ENCODE peak calls at places on chromosomes 1 and 21, in six cellular contexts. K is HCT116, F is brain microvascular endothelial cell, R is fibroblast of the aortic adventitia, G is IMR-90, L is lower lobe of right lung. S is an unnamed sample.

GRCh38 chr1:170790651-170791071 is 126.7 kb downstream of the PRRX1 start:
- DNase-seq in K (no peak), F (peak; percentile 24), R (peak; percentile 54), G (peak; percentile 75), L (no peak), S (no peak)

GRCh38 chr1:41641483-41641829 is 157.0 kb upstream of the EDN2 start:
- DNase-seq in K (no peak), F (no peak), R (no peak), G (no peak), L (no peak), S (no peak)

GRCh38 chr1:117177376-117177775 is 33.4 kb downstream of the VTCN1 start:
- DNase-seq in K (no peak), F (no peak), R (no peak), G (no peak), L (no peak), S (no peak)

GRCh38 chr21:29228306-29228705 is 70.4 kb upstream of the BACH1 start:
- DNase-seq in K (no peak), F (peak; percentile 65), R (no peak), G (no peak), L (no peak), S (no peak)

GRCh38 chr1:160862151-160863061 is at the start of gene CD244:
- DNase-seq in K (no peak), F (no peak), R (no peak), G (no peak), L (peak; percentile 73), S (no peak)

GRCh38 chr1:161119379-161120061 is 1.6 kb downstream of the NIT1 start:
- DNase-seq in K (peak; percentile 86), F (peak; percentile 79), R (peak; percentile 75), G (peak; percentile 75), L (no peak), S (no peak)

GRCh38 chr1:32142446-32143301 is 34.8 kb downstream of the KPNA6 start:
- DNase-seq in K (no peak), F (peak; percentile 83), R (peak; percentile 82), G (peak; percentile 88), L (no peak), S (no peak)

GRCh38 chr1:245549981-245550701 is 395.4 kb downstream of the KIF26B start:
- DNase-seq in K (no peak), F (no peak), R (no peak), G (no peak), L (no peak), S (no peak)

GRCh38 chr1:178498896-178499675 is 2.3 kb upstream of the CLEC20A start:
- DNase-seq in K (no peak), F (no peak), R (no peak), G (no peak), L (no peak), S (no peak)

GRCh38 chr21:31282095-31282709 is 61.9 kb downstream of the TIAM1 start:
- DNase-seq in K (peak; percentile 55), F (peak; percentile 99), R (peak; percentile 98), G (peak; percentile 96), L (no peak), S (no peak)

GRCh38 chr1:3706651-3707297 is 45.5 kb upstream of the CCDC27 start:
- DNase-seq in K (no peak), F (no peak), R (no peak), G (no peak), L (no peak), S (no peak)

GRCh38 chr21:37904879-37905278 is 11.4 kb downstream of the KCNJ6 start:
- DNase-seq in K (no peak), F (no peak), R (no peak), G (no peak), L (no peak), S (no peak)

GRCh38 chr1:160544647-160545046 is 21.6 kb upstream of the SLAMF6 start:
- DNase-seq in K (no peak), F (peak; percentile 5), R (peak; percentile 5), G (peak; percentile 10), L (no peak), S (no peak)

GRCh38 chr1:116426401-116426800 is 53.4 kb downstream of the ATP1A1 start:
- DNase-seq in K (no peak), F (no peak), R (no peak), G (no peak), L (no peak), S (no peak)

GRCh38 chr1:210374600-210374953 is 45.9 kb downstream of the HHAT start:
- DNase-seq in K (no peak), F (no peak), R (no peak), G (no peak), L (no peak), S (no peak)

GRCh38 chr1:210373628-210373877 is 44.9 kb downstream of the HHAT start:
- DNase-seq in K (no peak), F (no peak), R (no peak), G (no peak), L (no peak), S (no peak)

GRCh38 chr1:210372931-210373627 is 44.4 kb downstream of the HHAT start:
- DNase-seq in K (no peak), F (no peak), R (no peak), G (no peak), L (no peak), S (no peak)

GRCh38 chr1:210372491-210372890 is 43.8 kb downstream of the HHAT start:
- DNase-seq in K (no peak), F (no peak), R (no peak), G (no peak), L (no peak), S (no peak)

DNA sequence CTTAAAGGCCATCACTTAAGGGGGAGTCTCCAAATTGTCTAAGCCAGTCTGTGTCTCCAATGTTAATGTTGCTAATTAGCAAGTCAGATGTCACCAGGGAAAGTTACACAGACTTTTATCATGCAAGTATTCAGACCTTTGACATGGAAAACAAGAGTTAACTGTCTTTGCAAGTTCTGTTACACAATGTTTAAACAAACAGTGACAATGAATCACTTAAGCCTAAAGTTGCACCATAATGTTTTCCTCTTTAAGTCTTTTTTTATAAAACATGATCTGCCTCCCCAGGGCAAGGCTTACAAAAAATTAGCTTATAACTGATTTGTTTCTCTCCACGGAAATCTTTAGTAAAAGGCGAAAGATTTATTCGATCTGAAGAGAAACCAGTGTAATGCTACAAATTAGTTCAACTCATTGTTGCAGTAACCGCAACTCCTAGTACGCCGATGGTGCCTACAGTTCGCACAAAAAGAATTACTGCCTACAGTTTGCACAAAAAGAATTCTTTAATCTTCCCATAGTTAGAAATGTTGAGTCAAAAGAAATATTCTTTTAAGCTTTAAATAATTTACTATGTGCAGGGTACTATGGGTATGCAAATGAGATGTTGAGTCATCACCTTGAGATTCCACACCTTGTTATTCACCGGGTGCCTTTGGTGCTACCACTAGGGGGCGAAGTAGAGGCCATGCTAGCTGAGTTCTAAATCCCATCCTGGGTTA is 45.3 kb downstream of the HHAT start:
- DNase-seq in K (peak; percentile 96), F (peak; percentile 95), R (peak; percentile 71), G (peak; percentile 97), L (peak; percentile 54), S (no peak)
- H3K4me3 ChIP-seq in K (no peak overlapping the region), F (no peak overlapping the region), R (no peak overlapping the region), G (no peak overlapping the region), L (no peak overlapping the region), S (no peak overlapping the region)

GRCh38 chr1:193417420-193417819 is 231.0 kb upstream of the B3GALT2 start:
- DNase-seq in K (no peak), F (peak; percentile 45), R (no peak), G (peak; percentile 27), L (no peak), S (no peak)

GRCh38 chr1:193416226-193416625 is 229.8 kb upstream of the B3GALT2 start:
- DNase-seq in K (no peak), F (no peak), R (no peak), G (no peak), L (no peak), S (no peak)

GRCh38 chr1:193421487-193421886 is 235.1 kb upstream of the B3GALT2 start:
- DNase-seq in K (no peak), F (no peak), R (no peak), G (no peak), L (no peak), S (no peak)

GRCh38 chr1:193417945-193418744 is 231.7 kb upstream of the B3GALT2 start:
- DNase-seq in K (no peak), F (peak; percentile 18), R (peak; percentile 52), G (peak; percentile 58), L (no peak), S (no peak)

DNA sequence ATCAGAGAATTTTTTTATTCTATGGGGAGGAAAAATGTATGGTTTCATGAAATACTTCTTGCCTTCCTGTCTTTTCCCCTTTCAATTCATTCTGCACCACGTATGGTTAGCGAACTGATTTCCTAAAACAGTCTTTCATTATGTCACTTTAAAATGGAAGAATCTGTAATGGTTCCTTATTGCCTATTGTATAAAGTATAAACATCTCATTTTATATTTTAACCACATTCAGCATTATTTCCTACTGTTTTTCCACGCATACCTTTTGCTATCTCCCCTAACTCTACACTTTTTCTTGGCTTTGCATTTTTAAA is 232.3 kb upstream of the B3GALT2 start:
- DNase-seq in K (no peak), F (no peak), R (no peak), G (no peak), L (no peak), S (no peak)
- H3K4me3 ChIP-seq in K (no peak overlapping the region), F (peak overlapping the region; percentile 3), R (peak overlapping the region; percentile 18), G (peak overlapping the region; percentile 25), L (peak overlapping the region; percentile 41), S (no peak overlapping the region)

GRCh38 chr1:39690225-39690624 is 1.0 kb downstream of the HPCAL4 start:
- DNase-seq in K (no peak), F (no peak), R (no peak), G (no peak), L (no peak), S (no peak)

GRCh38 chr1:39692152-39693064 is 1.2 kb upstream of the HPCAL4 start:
- DNase-seq in K (no peak), F (no peak), R (no peak), G (no peak), L (peak; percentile 73), S (no peak)

GRCh38 chr1:39689635-39690034 is 1.6 kb downstream of the HPCAL4 start:
- DNase-seq in K (no peak), F (no peak), R (no peak), G (no peak), L (no peak), S (no peak)

GRCh38 chr1:39691383-39692151 is at the start of gene HPCAL4:
- DNase-seq in K (peak; percentile 74), F (peak; percentile 72), R (peak; percentile 35), G (peak; percentile 46), L (peak; percentile 93), S (peak; percentile 90)

GRCh38 chr1:39690943-39691382 is 270 bp downstream of the HPCAL4 start:
- DNase-seq in K (no peak), F (no peak), R (no peak), G (no peak), L (no peak), S (no peak)
- H3K4me3 ChIP-seq in K (peak overlapping the region; percentile 48), F (no peak overlapping the region), R (no peak overlapping the region), G (no peak overlapping the region), L (peak overlapping the region; percentile 54), S (peak overlapping the region; percentile 43)

GRCh38 chr21:36696640-36697472 is 2.1 kb upstream of the SIM2 start:
- DNase-seq in K (no peak), F (no peak), R (no peak), G (peak; percentile 6), L (no peak), S (no peak)

GRCh38 chr21:36696390-36696639 is 2.6 kb upstream of the SIM2 start:
- DNase-seq in K (no peak), F (no peak), R (no peak), G (no peak), L (no peak), S (no peak)

GRCh38 chr21:36699026-36699545 is at the start of gene SIM2:
- DNase-seq in K (peak; percentile 46), F (no peak), R (no peak), G (peak; percentile 52), L (no peak), S (peak; percentile 88)

GRCh38 chr21:36698160-36699025 is 522 bp upstream of the SIM2 start:
- DNase-seq in K (peak; percentile 26), F (no peak), R (no peak), G (peak; percentile 15), L (no peak), S (no peak)

GRCh38 chr21:36697473-36698159 is 1.3 kb upstream of the SIM2 start:
- DNase-seq in K (no peak), F (no peak), R (no peak), G (no peak), L (no peak), S (no peak)
- H3K4me3 ChIP-seq in K (peak overlapping the region; percentile 75), F (no peak overlapping the region), R (no peak overlapping the region), G (peak overlapping the region; percentile 57), L (no peak overlapping the region), S (peak overlapping the region; percentile 93)